ENCODE peak calls at places on chromosome 20, in ten cellular contexts. One of them, this sample, is unnamed.

GRCh38 chr20:50303573-50304500 is 113.2 kb downstream of the CEBPB start:
- DNase-seq in CD4-positive, alpha-beta memory T cell: no peak
- DNase-seq in mammary epithelial cell: no peak
- DNase-seq in mucosa of descending colon: peak; percentile 78
- DNase-seq in A549: no peak
- DNase-seq in body of pancreas: peak; percentile 82
- DNase-seq in psoas muscle: peak; percentile 89
- DNase-seq in GM23248: peak; percentile 71
- DNase-seq in PC-9: no peak
- DNase-seq in CD8-positive, alpha-beta memory T cell: no peak
- DNase-seq in this sample: peak; percentile 96

GRCh38 chr20:4795394-4795793 is 73.7 kb downstream of the PRND start:
- DNase-seq in body of pancreas: no peak
- DNase-seq in GM23248: peak; percentile 91
- DNase-seq in mammary epithelial cell: peak; percentile 62
- DNase-seq in PC-9: peak; percentile 42
- DNase-seq in CD4-positive, alpha-beta memory T cell: no peak
- DNase-seq in psoas muscle: no peak
- DNase-seq in A549: peak; percentile 70
- DNase-seq in CD8-positive, alpha-beta memory T cell: no peak
- DNase-seq in mucosa of descending colon: no peak
- DNase-seq in this sample: peak; percentile 21

GRCh38 chr20:64242003-64242796 is 13.3 kb upstream of the PCMTD2 start:
- DNase-seq in CD4-positive, alpha-beta memory T cell: no peak
- DNase-seq in GM23248: no peak
- DNase-seq in psoas muscle: no peak
- DNase-seq in PC-9: no peak
- DNase-seq in body of pancreas: no peak
- DNase-seq in mucosa of descending colon: no peak
- DNase-seq in CD8-positive, alpha-beta memory T cell: no peak
- DNase-seq in mammary epithelial cell: no peak
- DNase-seq in A549: no peak
- DNase-seq in this sample: peak; percentile 64

GRCh38 chr20:2746636-2747265 is 53.7 kb downstream of the CPXM1 start:
- DNase-seq in body of pancreas: no peak
- DNase-seq in mammary epithelial cell: no peak
- DNase-seq in CD8-positive, alpha-beta memory T cell: no peak
- DNase-seq in mucosa of descending colon: no peak
- DNase-seq in GM23248: no peak
- DNase-seq in PC-9: no peak
- DNase-seq in A549: no peak
- DNase-seq in psoas muscle: no peak
- DNase-seq in CD4-positive, alpha-beta memory T cell: no peak
- DNase-seq in this sample: no peak

GRCh38 chr20:46572181-46572580 is 21.7 kb upstream of the OCSTAMP start:
- DNase-seq in CD4-positive, alpha-beta memory T cell: no peak
- DNase-seq in mucosa of descending colon: no peak
- DNase-seq in A549: no peak
- DNase-seq in psoas muscle: no peak
- DNase-seq in PC-9: no peak
- DNase-seq in CD8-positive, alpha-beta memory T cell: no peak
- DNase-seq in body of pancreas: peak; percentile 57
- DNase-seq in GM23248: no peak
- DNase-seq in mammary epithelial cell: no peak
- DNase-seq in this sample: peak; percentile 75

GRCh38 chr20:50645253-50646068 is 45.9 kb downstream of the RIPOR3 start:
- DNase-seq in psoas muscle: peak; percentile 89
- DNase-seq in PC-9: peak; percentile 100
- DNase-seq in GM23248: peak; percentile 95
- DNase-seq in mammary epithelial cell: peak; percentile 95
- DNase-seq in CD4-positive, alpha-beta memory T cell: no peak
- DNase-seq in CD8-positive, alpha-beta memory T cell: no peak
- DNase-seq in mucosa of descending colon: peak; percentile 82
- DNase-seq in A549: peak; percentile 99
- DNase-seq in body of pancreas: peak; percentile 75
- DNase-seq in this sample: peak; percentile 100

GRCh38 chr20:9112541-9113515 is 43.9 kb downstream of the PLCB4 start:
- DNase-seq in A549: no peak
- DNase-seq in body of pancreas: peak; percentile 15
- DNase-seq in mucosa of descending colon: no peak
- DNase-seq in PC-9: no peak
- DNase-seq in psoas muscle: no peak
- DNase-seq in mammary epithelial cell: peak; percentile 41
- DNase-seq in CD8-positive, alpha-beta memory T cell: no peak
- DNase-seq in GM23248: peak; percentile 39
- DNase-seq in CD4-positive, alpha-beta memory T cell: no peak
- DNase-seq in this sample: no peak

GRCh38 chr20:12159266-12159665 is 241.6 kb downstream of the BTBD3 start:
- DNase-seq in CD4-positive, alpha-beta memory T cell: no peak
- DNase-seq in CD8-positive, alpha-beta memory T cell: no peak
- DNase-seq in PC-9: no peak
- DNase-seq in mammary epithelial cell: no peak
- DNase-seq in A549: no peak
- DNase-seq in GM23248: peak; percentile 10
- DNase-seq in mucosa of descending colon: no peak
- DNase-seq in psoas muscle: no peak
- DNase-seq in body of pancreas: no peak
- DNase-seq in this sample: no peak

GRCh38 chr20:44350567-44350966 is 4.9 kb upstream of the HNF4A start:
- DNase-seq in A549: no peak
- DNase-seq in CD8-positive, alpha-beta memory T cell: no peak
- DNase-seq in mammary epithelial cell: no peak
- DNase-seq in CD4-positive, alpha-beta memory T cell: no peak
- DNase-seq in mucosa of descending colon: no peak
- DNase-seq in psoas muscle: no peak
- DNase-seq in GM23248: no peak
- DNase-seq in PC-9: no peak
- DNase-seq in body of pancreas: no peak
- DNase-seq in this sample: no peak

GRCh38 chr20:21640556-21640955 is 64.9 kb upstream of the PAX1 start:
- DNase-seq in PC-9: no peak
- DNase-seq in mammary epithelial cell: peak; percentile 21
- DNase-seq in body of pancreas: no peak
- DNase-seq in psoas muscle: no peak
- DNase-seq in CD4-positive, alpha-beta memory T cell: no peak
- DNase-seq in mucosa of descending colon: no peak
- DNase-seq in A549: peak; percentile 52
- DNase-seq in GM23248: no peak
- DNase-seq in CD8-positive, alpha-beta memory T cell: no peak
- DNase-seq in this sample: no peak

GRCh38 chr20:37564016-37564387 is 36.3 kb upstream of the BLCAP start:
- DNase-seq in mucosa of descending colon: no peak
- DNase-seq in mammary epithelial cell: no peak
- DNase-seq in GM23248: no peak
- DNase-seq in CD8-positive, alpha-beta memory T cell: no peak
- DNase-seq in CD4-positive, alpha-beta memory T cell: no peak
- DNase-seq in body of pancreas: no peak
- DNase-seq in psoas muscle: no peak
- DNase-seq in PC-9: no peak
- DNase-seq in A549: no peak
- DNase-seq in this sample: no peak
- H3K4me3 ChIP-seq in mucosa of descending colon: no peak overlapping the region
- H3K4me3 ChIP-seq in mammary epithelial cell: no peak overlapping the region
- H3K4me3 ChIP-seq in GM23248: no peak overlapping the region
- H3K4me3 ChIP-seq in CD8-positive, alpha-beta memory T cell: no peak overlapping the region
- H3K4me3 ChIP-seq in CD4-positive, alpha-beta memory T cell: no peak overlapping the region
- H3K4me3 ChIP-seq in body of pancreas: no peak overlapping the region
- H3K4me3 ChIP-seq in psoas muscle: no peak overlapping the region
- H3K4me3 ChIP-seq in PC-9: no peak overlapping the region
- H3K4me3 ChIP-seq in A549: no peak overlapping the region
- H3K4me3 ChIP-seq in this sample: no peak overlapping the region

DNA sequence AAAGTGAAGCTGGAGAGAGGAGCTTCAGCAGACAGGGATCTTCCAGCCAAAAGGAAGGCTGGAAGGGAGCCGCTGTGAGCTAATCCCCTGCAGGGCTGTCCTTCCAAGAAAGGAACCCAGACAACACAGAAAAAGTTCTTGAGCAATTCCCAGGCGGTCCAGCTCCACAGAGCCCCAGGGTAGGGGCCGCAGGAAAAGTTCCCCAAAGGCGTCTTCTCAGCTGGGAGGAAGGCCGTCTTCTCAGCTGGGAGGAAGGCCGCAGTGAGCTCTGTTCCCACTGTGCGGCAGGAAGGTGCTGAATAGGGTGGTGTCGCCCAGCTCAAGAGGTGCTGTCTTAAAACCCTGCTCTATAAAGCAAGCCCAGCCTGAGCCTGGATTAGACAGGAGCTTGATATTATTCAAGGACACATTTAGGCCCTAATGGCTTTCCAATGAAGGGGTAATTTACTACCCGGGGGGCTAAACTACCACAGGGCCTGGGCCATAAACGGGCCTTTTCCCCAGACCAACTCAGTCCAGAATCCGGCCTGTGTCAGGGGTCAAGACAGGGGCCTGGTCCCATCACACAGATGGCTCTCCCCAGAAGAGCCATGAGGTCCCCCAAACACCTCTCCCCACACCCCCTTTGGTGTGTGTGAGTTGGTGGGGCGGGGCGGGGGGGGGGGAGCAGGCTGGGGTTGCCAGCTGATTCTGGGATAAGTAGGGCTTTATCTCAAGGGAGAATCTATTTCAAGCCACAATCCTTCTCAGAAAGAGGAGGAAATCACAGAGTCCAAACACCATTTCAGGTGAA is 103.6 kb downstream of the NOL4L start:
- DNase-seq in GM23248: peak; percentile 20
- DNase-seq in mammary epithelial cell: no peak
- DNase-seq in PC-9: no peak
- DNase-seq in body of pancreas: peak; percentile 30
- DNase-seq in psoas muscle: no peak
- DNase-seq in CD8-positive, alpha-beta memory T cell: no peak
- DNase-seq in mucosa of descending colon: peak; percentile 63
- DNase-seq in A549: no peak
- DNase-seq in CD4-positive, alpha-beta memory T cell: no peak
- DNase-seq in this sample: peak; percentile 66
- H3K4me1 ChIP-seq in GM23248: peaks cover under 1% of the 10 kb centered on the region
- H3K4me1 ChIP-seq in mammary epithelial cell: peaks cover 14% of the 10 kb centered on the region
- H3K4me1 ChIP-seq in PC-9: peaks cover 22% of the 10 kb centered on the region
- H3K4me1 ChIP-seq in body of pancreas: peaks cover 69% of the 10 kb centered on the region
- H3K4me1 ChIP-seq in psoas muscle: peaks cover 16% of the 10 kb centered on the region
- H3K4me1 ChIP-seq in CD8-positive, alpha-beta memory T cell: peaks cover 53% of the 10 kb centered on the region
- H3K4me1 ChIP-seq in mucosa of descending colon: peaks cover 58% of the 10 kb centered on the region
- H3K4me1 ChIP-seq in A549: peaks cover 34% of the 10 kb centered on the region
- H3K4me1 ChIP-seq in CD4-positive, alpha-beta memory T cell: peaks cover 72% of the 10 kb centered on the region
- H3K4me1 ChIP-seq in this sample: no peaks in the 10 kb centered on the region

DNA sequence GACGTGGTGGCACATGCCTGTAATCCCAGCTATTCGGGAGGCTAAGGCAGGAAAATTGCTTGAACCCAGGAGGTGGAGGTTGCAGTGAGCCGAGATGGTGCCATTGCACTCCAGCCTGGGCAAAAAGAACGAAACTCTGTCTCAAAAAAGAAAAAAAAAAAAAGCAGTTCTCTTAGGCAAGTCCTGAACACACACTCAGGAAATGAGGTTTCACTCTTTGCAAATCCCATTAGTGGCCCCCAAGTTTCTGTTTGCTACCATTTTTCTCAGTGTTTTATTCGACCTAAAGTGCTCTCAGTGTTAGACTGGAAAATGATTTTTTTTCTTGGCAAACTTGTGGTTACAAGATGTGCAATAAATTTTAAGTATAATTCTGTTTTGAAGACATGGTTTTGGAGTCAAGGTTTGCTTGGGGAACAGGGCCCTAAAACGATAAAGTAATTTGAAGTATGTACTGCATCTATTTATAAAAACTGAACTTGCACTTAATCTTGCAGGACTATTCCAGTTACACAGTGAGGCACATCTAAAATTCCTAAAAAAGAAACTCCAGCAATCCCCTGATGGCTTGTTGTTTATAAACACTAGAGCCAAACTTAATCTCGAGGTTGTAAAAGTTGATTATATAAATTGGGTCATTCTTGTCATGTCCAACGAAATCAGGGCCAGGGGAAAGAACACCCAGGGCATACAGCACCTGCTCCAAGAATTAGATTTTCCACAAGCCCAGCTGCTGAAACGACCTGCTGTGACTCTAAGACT is 42.6 kb downstream of the MAP1LC3A start:
- DNase-seq in mammary epithelial cell: no peak
- DNase-seq in A549: no peak
- DNase-seq in psoas muscle: no peak
- DNase-seq in body of pancreas: no peak
- DNase-seq in CD4-positive, alpha-beta memory T cell: no peak
- DNase-seq in PC-9: no peak
- DNase-seq in mucosa of descending colon: no peak
- DNase-seq in CD8-positive, alpha-beta memory T cell: no peak
- DNase-seq in GM23248: no peak
- DNase-seq in this sample: no peak
- H3K4me3 ChIP-seq in mammary epithelial cell: no peak overlapping the region
- H3K4me3 ChIP-seq in A549: no peak overlapping the region
- H3K4me3 ChIP-seq in psoas muscle: no peak overlapping the region
- H3K4me3 ChIP-seq in body of pancreas: no peak overlapping the region
- H3K4me3 ChIP-seq in CD4-positive, alpha-beta memory T cell: no peak overlapping the region
- H3K4me3 ChIP-seq in PC-9: no peak overlapping the region
- H3K4me3 ChIP-seq in mucosa of descending colon: no peak overlapping the region
- H3K4me3 ChIP-seq in CD8-positive, alpha-beta memory T cell: no peak overlapping the region
- H3K4me3 ChIP-seq in GM23248: no peak overlapping the region
- H3K4me3 ChIP-seq in this sample: no peak overlapping the region

DNA sequence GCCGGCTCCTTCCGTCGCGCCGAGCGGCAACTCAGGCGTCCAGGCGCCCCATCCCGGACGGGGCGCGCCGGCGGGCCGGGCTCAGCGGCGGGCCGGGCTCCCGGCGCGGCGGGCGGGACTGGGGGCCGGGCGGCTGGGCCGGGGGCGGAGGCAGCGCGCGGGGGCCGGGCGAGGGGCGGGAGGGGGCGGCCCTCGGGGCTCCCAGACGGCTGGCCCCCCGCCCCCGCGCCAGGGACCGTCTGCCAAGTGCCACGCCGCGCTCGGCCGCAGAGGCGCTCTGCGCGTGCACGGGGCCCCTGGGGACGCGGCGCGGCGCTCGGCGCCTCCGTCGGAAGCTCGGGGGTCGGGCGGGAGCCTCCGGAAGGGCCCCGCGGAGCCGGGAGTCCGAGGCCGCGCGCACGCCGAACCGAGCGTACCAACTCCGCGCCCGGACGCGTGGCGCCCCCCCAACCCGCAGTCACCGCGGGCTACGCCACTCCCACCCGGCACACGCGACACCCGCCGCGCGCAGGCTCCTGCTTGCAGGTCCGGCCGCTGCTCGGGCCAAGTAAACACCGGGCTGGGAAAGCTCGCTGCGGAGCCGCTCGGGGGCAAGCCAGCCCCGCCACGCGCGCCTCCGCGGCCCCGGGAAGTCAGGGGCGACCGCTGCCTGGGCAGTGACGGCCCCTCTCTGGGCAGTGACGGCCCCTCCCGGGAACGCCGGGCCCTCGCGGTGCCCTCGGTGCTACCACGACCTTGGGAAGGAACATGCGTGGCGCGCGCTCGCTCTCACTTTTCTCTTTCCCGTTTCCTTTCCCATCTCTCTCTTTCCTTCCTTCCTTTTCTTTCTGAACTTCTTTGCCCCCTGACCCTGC is at the start of gene PREX1:
- DNase-seq in mammary epithelial cell: peak; percentile 31
- DNase-seq in mucosa of descending colon: peak; percentile 78
- DNase-seq in body of pancreas: peak; percentile 49
- DNase-seq in CD8-positive, alpha-beta memory T cell: peak; percentile 83
- DNase-seq in CD4-positive, alpha-beta memory T cell: peak; percentile 84
- DNase-seq in PC-9: no peak
- DNase-seq in GM23248: peak; percentile 63
- DNase-seq in A549: peak; percentile 89
- DNase-seq in psoas muscle: peak; percentile 86
- DNase-seq in this sample: peak; percentile 89
- H3K4me1 ChIP-seq in mammary epithelial cell: peaks cover 10% of the 10 kb centered on the region
- H3K4me1 ChIP-seq in mucosa of descending colon: no peaks in the 10 kb centered on the region
- H3K4me1 ChIP-seq in body of pancreas: peaks cover 8% of the 10 kb centered on the region
- H3K4me1 ChIP-seq in CD8-positive, alpha-beta memory T cell: peaks cover 21% of the 10 kb centered on the region
- H3K4me1 ChIP-seq in CD4-positive, alpha-beta memory T cell: peaks cover 31% of the 10 kb centered on the region
- H3K4me1 ChIP-seq in PC-9: peaks cover 39% of the 10 kb centered on the region
- H3K4me1 ChIP-seq in GM23248: peaks cover 30% of the 10 kb centered on the region
- H3K4me1 ChIP-seq in A549: peaks cover 37% of the 10 kb centered on the region
- H3K4me1 ChIP-seq in psoas muscle: peaks cover 7% of the 10 kb centered on the region
- H3K4me1 ChIP-seq in this sample: peaks cover 17% of the 10 kb centered on the region

GRCh38 chr20:31943052-31943471 is 8.8 kb downstream of the PDRG1 start:
- DNase-seq in CD8-positive, alpha-beta memory T cell: no peak
- DNase-seq in PC-9: no peak
- DNase-seq in mucosa of descending colon: no peak
- DNase-seq in A549: no peak
- DNase-seq in body of pancreas: peak; percentile 57
- DNase-seq in psoas muscle: peak; percentile 67
- DNase-seq in CD4-positive, alpha-beta memory T cell: no peak
- DNase-seq in GM23248: no peak
- DNase-seq in mammary epithelial cell: no peak
- DNase-seq in this sample: no peak
- H3K4me3 ChIP-seq in CD8-positive, alpha-beta memory T cell: no peak overlapping the region
- H3K4me3 ChIP-seq in PC-9: no peak overlapping the region
- H3K4me3 ChIP-seq in mucosa of descending colon: no peak overlapping the region
- H3K4me3 ChIP-seq in A549: no peak overlapping the region
- H3K4me3 ChIP-seq in body of pancreas: no peak overlapping the region
- H3K4me3 ChIP-seq in psoas muscle: no peak overlapping the region
- H3K4me3 ChIP-seq in CD4-positive, alpha-beta memory T cell: no peak overlapping the region
- H3K4me3 ChIP-seq in GM23248: no peak overlapping the region
- H3K4me3 ChIP-seq in mammary epithelial cell: no peak overlapping the region
- H3K4me3 ChIP-seq in this sample: no peak overlapping the region